ENCODE peak calls at places on chromosomes 11 and 22, in six cellular contexts. T is adrenal gland, W is psoas muscle, F is neural crest cell, J is cardiac muscle cell, L is omental fat pad. E is an unnamed sample.

GRCh38 chr11:66326261-66327111 is 9.6 kb upstream of the CD248 start:
- DNase-seq in T (no peak), W (peak), F (no peak), J (no peak), L (no peak), E (peak)

GRCh38 chr22:47173535-47174021 is 411.1 kb downstream of the TBC1D22A start:
- DNase-seq in T (peak), W (peak), F (no peak), J (no peak), L (no peak), E (no peak)

GRCh38 chr22:46340676-46341075 is 5.2 kb downstream of the TRMU start:
- DNase-seq in T (no peak), W (peak), F (no peak), J (no peak), L (no peak), E (no peak)

GRCh38 chr11:91296628-91297027 is 928.0 kb upstream of the FAT3 start:
- DNase-seq in T (no peak), W (no peak), F (no peak), J (no peak), L (no peak), E (no peak)

GRCh38 chr11:2306971-2307732 is 5.3 kb downstream of the TSPAN32 start:
- DNase-seq in T (no peak), W (no peak), F (no peak), J (no peak), L (no peak), E (no peak)

GRCh38 chr22:19546680-19547079 is 22.5 kb upstream of the CLDN5 start:
- DNase-seq in T (no peak), W (no peak), F (no peak), J (no peak), L (no peak), E (no peak)

GRCh38 chr11:109085708-109086373 is 336.1 kb upstream of the C11orf87 start:
- DNase-seq in T (no peak), W (peak), F (no peak), J (no peak), L (no peak), E (no peak)

GRCh38 chr11:116465056-116465455 is 307.7 kb downstream of the BUD13 start:
- DNase-seq in T (no peak), W (no peak), F (no peak), J (no peak), L (no peak), E (no peak)

GRCh38 chr22:43173976-43174720 is 12.8 kb downstream of the TTLL12 start:
- DNase-seq in T (no peak), W (no peak), F (no peak), J (no peak), L (no peak), E (no peak)

GRCh38 chr22:46060292-46061123 is 83.5 kb upstream of the WNT7B start:
- DNase-seq in T (peak), W (no peak), F (no peak), J (no peak), L (no peak), E (no peak)

GRCh38 chr22:18983120-18983651 is 47.1 kb upstream of the PRODH start:
- DNase-seq in T (no peak), W (peak), F (no peak), J (no peak), L (no peak), E (no peak)

GRCh38 chr11:37718431-37718999 is 1120.5 kb upstream of the RAG2 start:
- DNase-seq in T (no peak), W (no peak), F (no peak), J (no peak), L (no peak), E (no peak)

GRCh38 chr11:2955896-2956476 is 26.8 kb upstream of the PHLDA2 start:
- DNase-seq in T (no peak), W (no peak), F (no peak), J (no peak), L (no peak), E (no peak)

GRCh38 chr11:75219869-75220268 is 20.7 kb upstream of the TPBGL start:
- DNase-seq in T (no peak), W (no peak), F (no peak), J (no peak), L (no peak), E (no peak)

GRCh38 chr11:2412323-2412722 is 11.8 kb downstream of the TSSC4 start:
- DNase-seq in T (no peak), W (no peak), F (no peak), J (no peak), L (no peak), E (no peak)

GRCh38 chr22:33923033-33923432 is 2.8 kb upstream of the LARGE1 start:
- DNase-seq in T (no peak), W (no peak), F (no peak), J (no peak), L (no peak), E (no peak)

GRCh38 chr22:19870153-19871022 is 15.7 kb upstream of the GNB1L start:
- DNase-seq in T (peak), W (no peak), F (no peak), J (no peak), L (peak), E (no peak)

GRCh38 chr11:33624082-33624481 is 76.5 kb downstream of the C11orf91 start:
- DNase-seq in T (peak), W (peak), F (no peak), J (peak), L (no peak), E (no peak)

GRCh38 chr11:35458846-35459245 is 39.5 kb upstream of the SLC1A2 start:
- DNase-seq in T (no peak), W (no peak), F (no peak), J (no peak), L (no peak), E (no peak)

GRCh38 chr11:114260483-114260882 is 35.7 kb upstream of the NNMT start:
- DNase-seq in T (no peak), W (peak), F (no peak), J (no peak), L (no peak), E (no peak)

GRCh38 chr11:74870485-74870884 is 78.4 kb downstream of the XRRA1 start:
- DNase-seq in T (no peak), W (no peak), F (no peak), J (no peak), L (no peak), E (no peak)

GRCh38 chr22:20068640-20069039 is 11.4 kb upstream of the DGCR8 start:
- DNase-seq in T (no peak), W (no peak), F (no peak), J (no peak), L (no peak), E (no peak)

GRCh38 chr22:24727218-24727851 is 47.2 kb downstream of the PIWIL3 start:
- DNase-seq in T (no peak), W (no peak), F (no peak), J (no peak), L (no peak), E (peak)

GRCh38 chr11:87719311-87720073 is 455.8 kb downstream of the RAB38 start:
- DNase-seq in T (no peak), W (no peak), F (no peak), J (no peak), L (no peak), E (no peak)

GRCh38 chr11:15707971-15708370 is 593.2 kb downstream of the INSC start:
- DNase-seq in T (peak), W (peak), F (no peak), J (no peak), L (no peak), E (peak)

GRCh38 chr11:128458316-128458715 is 129.0 kb downstream of the ETS1 start:
- DNase-seq in T (no peak), W (no peak), F (no peak), J (no peak), L (no peak), E (no peak)

GRCh38 chr22:45885941-45886395 is 91.0 kb downstream of the WNT7B start:
- DNase-seq in T (no peak), W (peak), F (peak), J (no peak), L (no peak), E (no peak)

GRCh38 chr22:41563051-41563711 is 2.4 kb downstream of the CSDC2 start:
- DNase-seq in T (peak), W (no peak), F (no peak), J (no peak), L (no peak), E (no peak)

GRCh38 chr11:69711824-69712801 is 8.3 kb upstream of the FGF19 start:
- DNase-seq in T (no peak), W (no peak), F (no peak), J (no peak), L (no peak), E (no peak)

GRCh38 chr11:128133501-128133900 is 453.9 kb downstream of the ETS1 start:
- DNase-seq in T (no peak), W (no peak), F (no peak), J (peak), L (no peak), E (no peak)

GRCh38 chr22:29121124-29121523 is 48.3 kb downstream of the KREMEN1 start:
- DNase-seq in T (no peak), W (no peak), F (no peak), J (no peak), L (no peak), E (no peak)

GRCh38 chr11:134915881-134916280 is 503.8 kb upstream of the B3GAT1 start:
- DNase-seq in T (no peak), W (no peak), F (no peak), J (no peak), L (no peak), E (peak)

GRCh38 chr11:10355257-10355661 is 50.4 kb downstream of the ADM start:
- DNase-seq in T (no peak), W (no peak), F (no peak), J (no peak), L (no peak), E (no peak)

GRCh38 chr11:34830648-34831047 is 85.5 kb downstream of the APIP start:
- DNase-seq in T (peak), W (no peak), F (no peak), J (no peak), L (no peak), E (no peak)

GRCh38 chr11:124812876-124813275 is 12.7 kb upstream of the MSANTD2 start:
- DNase-seq in T (no peak), W (no peak), F (no peak), J (no peak), L (no peak), E (no peak)

GRCh38 chr11:8709002-8709672 is 26.5 kb downstream of the RPL27A start:
- DNase-seq in T (peak), W (peak), F (no peak), J (no peak), L (no peak), E (peak)

DNA sequence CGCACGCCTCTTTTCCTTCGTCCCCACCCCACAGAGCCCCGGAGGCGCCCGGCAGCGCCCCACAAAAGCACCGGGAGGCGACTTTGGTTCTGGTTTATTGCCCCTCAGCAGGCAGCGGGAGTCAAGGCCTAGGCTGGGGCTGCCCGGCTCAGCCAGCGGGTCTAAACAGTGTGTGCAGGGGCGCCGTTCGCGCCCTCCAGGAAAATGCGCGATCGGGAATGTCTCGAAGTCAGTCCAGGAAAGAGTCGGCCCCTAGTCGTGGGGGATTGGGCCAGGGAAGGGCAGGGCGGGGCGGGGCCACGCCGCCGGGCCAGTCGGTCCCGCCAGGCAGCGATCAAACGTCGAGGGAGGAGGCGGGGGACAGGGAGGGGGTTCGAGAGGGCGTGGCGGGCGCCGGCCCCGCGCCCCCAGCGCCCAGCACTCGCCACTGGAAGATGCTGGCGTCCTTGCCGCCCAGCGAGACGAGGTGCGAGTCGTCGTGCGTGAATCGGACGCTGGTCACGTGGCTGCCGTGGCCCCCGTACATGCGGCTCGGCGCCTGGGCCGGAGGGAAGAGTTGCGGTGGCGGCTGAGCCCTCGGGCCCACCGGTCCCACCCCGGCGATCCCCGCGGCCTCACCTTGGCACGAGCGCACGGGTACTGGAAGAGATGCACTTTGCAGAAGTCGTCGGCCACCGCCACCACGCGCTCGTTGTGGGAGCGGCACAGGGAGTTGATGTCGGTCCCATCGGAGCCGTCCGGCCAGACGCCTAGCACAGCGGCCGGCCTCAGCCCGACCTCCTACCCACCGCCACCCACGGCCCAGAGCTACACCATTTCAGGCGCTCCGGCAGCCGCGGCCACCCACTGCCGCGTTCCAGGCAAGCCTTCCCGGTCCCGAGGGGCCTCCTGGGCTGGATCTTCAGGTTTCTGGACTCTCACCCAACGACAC is 741 bp upstream of the MTA2 start:
- DNase-seq in T (peak), W (peak), F (peak), J (peak), L (no peak), E (no peak)
- TF ChIP-seq CTCF in T (peak), W (peak), F (no peak), J (no peak), L (no peak), E (no peak)

GRCh38 chr11:76764941-76765340 is 18.2 kb upstream of the TSKU start:
- DNase-seq in T (no peak), W (no peak), F (no peak), J (no peak), L (no peak), E (no peak)

GRCh38 chr11:76766521-76766920 is 16.6 kb upstream of the TSKU start:
- DNase-seq in T (no peak), W (no peak), F (no peak), J (no peak), L (no peak), E (no peak)

GRCh38 chr11:76763573-76764348 is 19.4 kb upstream of the TSKU start:
- DNase-seq in T (no peak), W (peak), F (no peak), J (no peak), L (no peak), E (no peak)

GRCh38 chr11:76767659-76768058 is 15.5 kb upstream of the TSKU start:
- DNase-seq in T (no peak), W (no peak), F (no peak), J (no peak), L (no peak), E (no peak)

GRCh38 chr11:76765863-76766350 is 17.2 kb upstream of the TSKU start:
- DNase-seq in T (peak), W (peak), F (no peak), J (no peak), L (no peak), E (no peak)
- TF ChIP-seq CTCF in T (no peak), W (no peak), F (no peak), J (no peak), L (no peak), E (no peak)

GRCh38 chr11:43119275-43119970 is 192.4 kb upstream of the API5 start:
- DNase-seq in T (no peak), W (no peak), F (no peak), J (no peak), L (no peak), E (no peak)
- TF ChIP-seq CTCF in T (peak), W (no peak), F (peak), J (no peak), L (no peak), E (no peak)

GRCh38 chr22:27764722-27765236 is 36.8 kb downstream of the MN1 start:
- DNase-seq in T (no peak), W (no peak), F (no peak), J (no peak), L (no peak), E (no peak)
- TF ChIP-seq CTCF in T (no peak), W (no peak), F (no peak), J (no peak), L (no peak), E (no peak)

GRCh38 chr22:36286096-36286957 is 33.4 kb downstream of the APOL1 start:
- DNase-seq in T (peak), W (peak), F (peak), J (peak), L (peak), E (peak)
- TF ChIP-seq CTCF in T (peak), W (peak), F (peak), J (peak), L (peak), E (peak)